ENCODE peak calls at places on chromosomes 11 and 22, in seven cellular contexts. O is PC-3, F is fibroblast of lung, X is neural progenitor cell, R is heart left ventricle, S is adipocyte, T is stomach. D is an unnamed sample. For H3K36me3, the result is how much of the 10 kb centered on the place peaks cover.

GRCh38 chr22:50481440-50482106 is at the start of gene ADM2:
- DNase-seq in X (peak), O (no peak), R (no peak), S (peak), T (peak), F (no peak), D (peak)

GRCh38 chr11:84408946-84409411 is 1122.8 kb upstream of the CCDC90B start:
- DNase-seq in T (no peak), X (peak), O (no peak), F (peak), S (no peak), R (no peak), D (no peak)

GRCh38 chr11:62664405-62665074 is 470 bp downstream of the C11orf98 start:
- DNase-seq in F (peak), X (no peak), O (peak), S (no peak), R (no peak), T (peak), D (peak)

GRCh38 chr11:106091480-106092123 is 14.1 kb downstream of the AASDHPPT start:
- DNase-seq in O (peak), R (no peak), F (peak), T (no peak), X (no peak), S (peak), D (no peak)

GRCh38 chr22:46830001-46830715 is 67.7 kb downstream of the TBC1D22A start:
- DNase-seq in X (no peak), O (peak), T (peak), R (peak), F (peak), S (peak), D (peak)

GRCh38 chr11:62757846-62758788 is 3.3 kb upstream of the POLR2G start:
- DNase-seq in F (no peak), O (no peak), R (no peak), T (no peak), X (no peak), S (no peak), D (no peak)

GRCh38 chr11:72040497-72041363 is 39.6 kb downstream of the NUMA1 start:
- DNase-seq in S (peak), F (peak), X (peak), T (peak), R (peak), O (peak), D (peak)

GRCh38 chr11:12120031-12121008 is 9.9 kb downstream of the MICAL2 start:
- DNase-seq in X (peak), T (no peak), O (no peak), F (no peak), R (no peak), S (no peak), D (no peak)

GRCh38 chr11:63670738-63671321 is 346 bp downstream of the ATL3 start:
- DNase-seq in F (peak), S (peak), O (peak), X (peak), R (peak), T (peak), D (peak)

GRCh38 chr11:86800076-86800955 is at the start of gene PRSS23:
- DNase-seq in F (peak), S (peak), R (peak), X (peak), T (peak), O (peak), D (peak)

GRCh38 chr11:67373916-67374570 is 645 bp upstream of the CLCF1 start:
- DNase-seq in X (peak), O (peak), F (peak), T (peak), S (peak), R (peak), D (peak)

GRCh38 chr11:95507794-95508193 is 276.8 kb upstream of the SESN3 start:
- DNase-seq in X (no peak), O (no peak), F (no peak), S (no peak), T (no peak), R (no peak), D (no peak)

GRCh38 chr11:26841818-26842457 is 120.1 kb upstream of the SLC5A12 start:
- DNase-seq in R (no peak), X (no peak), T (no peak), S (peak), F (peak), O (no peak), D (peak)

GRCh38 chr11:96234866-96235441 is 108.0 kb downstream of the MAML2 start:
- DNase-seq in S (no peak), X (no peak), R (no peak), F (no peak), O (peak), T (no peak), D (no peak)

GRCh38 chr11:111730871-111731591 is 35.2 kb downstream of the PPP2R1B start:
- DNase-seq in T (peak), O (peak), R (peak), S (peak), X (no peak), F (peak), D (peak)

GRCh38 chr11:111734383-111735261 is 31.6 kb downstream of the PPP2R1B start:
- DNase-seq in F (no peak), T (no peak), S (peak), O (no peak), X (no peak), R (no peak), D (no peak)

GRCh38 chr11:111731839-111732238 is 34.4 kb downstream of the PPP2R1B start:
- DNase-seq in S (no peak), T (no peak), O (no peak), F (no peak), X (no peak), R (no peak), D (no peak)

GRCh38 chr11:111733655-111734088 is 32.5 kb downstream of the PPP2R1B start:
- DNase-seq in X (peak), R (peak), O (no peak), S (no peak), T (no peak), F (no peak), D (peak)

GRCh38 chr11:111733009-111733408 is 33.2 kb downstream of the PPP2R1B start:
- DNase-seq in R (peak), X (no peak), O (no peak), T (no peak), F (peak), S (peak), D (peak)
- H3K4me3 ChIP-seq in R (no peak), X (no peak), O (no peak), T (no peak), F (no peak), S (peak), D (no peak)

GRCh38 chr22:20107951-20108756 is 7.8 kb upstream of the RANBP1 start:
- DNase-seq in R (no peak), O (no peak), T (no peak), S (no peak), F (no peak), X (no peak), D (no peak)

GRCh38 chr22:20105456-20106204 is 10.3 kb upstream of the RANBP1 start:
- DNase-seq in O (no peak), F (no peak), T (no peak), S (no peak), R (no peak), X (no peak), D (no peak)

GRCh38 chr22:20107471-20107901 is 8.4 kb upstream of the RANBP1 start:
- DNase-seq in T (no peak), S (no peak), R (no peak), F (no peak), X (no peak), O (no peak), D (no peak)

GRCh38 chr22:20106849-20107237 is 9.1 kb upstream of the RANBP1 start:
- DNase-seq in O (no peak), F (no peak), S (no peak), X (no peak), T (no peak), R (no peak), D (no peak)

DNA sequence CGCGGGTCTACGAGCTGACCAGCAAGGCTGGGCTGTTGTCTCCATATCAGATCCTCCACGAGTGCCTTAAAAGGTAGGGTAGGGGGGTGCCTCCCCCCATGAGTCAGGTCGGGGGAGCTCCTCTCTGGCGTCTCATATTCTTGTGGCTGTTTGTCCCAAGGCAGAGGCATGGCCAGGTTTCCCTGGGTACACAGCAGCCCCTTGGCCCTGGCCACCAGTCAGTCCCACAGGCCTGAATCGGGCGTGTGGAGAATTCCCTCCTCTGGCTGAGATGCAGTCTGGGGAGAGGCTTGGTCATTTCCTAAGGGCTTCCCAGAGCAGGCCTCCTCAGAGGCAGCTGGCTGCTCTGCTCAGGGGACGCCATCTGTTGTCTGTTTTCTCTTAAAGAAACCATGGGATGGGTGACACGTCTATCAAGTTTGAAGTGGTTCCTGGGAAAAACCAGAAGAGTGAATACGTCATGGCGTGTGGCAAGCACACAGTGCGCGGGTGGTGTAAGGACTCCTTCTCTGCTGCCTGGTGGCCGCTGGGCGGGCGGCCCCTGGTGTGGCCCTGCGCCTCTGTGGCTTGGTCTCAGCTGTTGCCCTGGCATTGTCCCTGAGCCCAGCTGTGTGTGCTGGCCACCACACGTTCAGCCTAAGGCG is 9.6 kb upstream of the RANBP1 start:
- DNase-seq in X (no peak), O (no peak), S (no peak), F (no peak), R (no peak), T (no peak), D (no peak)
- H3K36me3 ChIP-seq in X (under half), O (under half), S (half or more), F (half or more), R (half or more), T (half or more), D (half or more)

DNA sequence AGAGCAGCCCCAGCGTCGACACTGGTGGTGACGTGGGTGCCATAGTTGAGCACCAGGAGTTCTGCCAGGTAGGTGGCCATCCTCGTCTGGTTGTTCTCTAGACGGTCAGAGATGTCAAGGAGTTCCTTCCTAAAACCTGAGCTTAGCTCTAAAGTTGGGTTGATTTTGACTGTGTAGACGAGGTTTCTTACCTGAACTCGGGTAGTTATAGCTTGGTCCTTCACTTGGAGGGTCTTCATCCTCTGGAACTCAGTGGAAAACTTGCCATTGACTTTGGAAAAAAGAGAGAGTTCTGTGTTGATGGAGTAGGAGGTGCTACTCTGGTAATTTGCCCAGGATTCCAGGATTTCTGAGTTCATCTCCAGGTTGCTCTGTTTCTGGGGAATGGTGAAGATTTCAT is 505 bp downstream of the MPEG1 start:
- DNase-seq in T (no peak), S (no peak), R (no peak), O (no peak), F (no peak), X (no peak), D (no peak)
- H3K4me3 ChIP-seq in T (no peak), S (no peak), R (no peak), O (no peak), F (no peak), X (no peak), D (no peak)

GRCh38 chr11:65338680-65339079 is 5.0 kb downstream of the DPF2 start:
- DNase-seq in R (no peak), F (no peak), S (no peak), T (no peak), O (no peak), X (no peak), D (no peak)

GRCh38 chr11:65334696-65335295 is 1.1 kb downstream of the DPF2 start:
- DNase-seq in S (peak), R (no peak), F (peak), X (peak), T (no peak), O (no peak), D (no peak)

DNA sequence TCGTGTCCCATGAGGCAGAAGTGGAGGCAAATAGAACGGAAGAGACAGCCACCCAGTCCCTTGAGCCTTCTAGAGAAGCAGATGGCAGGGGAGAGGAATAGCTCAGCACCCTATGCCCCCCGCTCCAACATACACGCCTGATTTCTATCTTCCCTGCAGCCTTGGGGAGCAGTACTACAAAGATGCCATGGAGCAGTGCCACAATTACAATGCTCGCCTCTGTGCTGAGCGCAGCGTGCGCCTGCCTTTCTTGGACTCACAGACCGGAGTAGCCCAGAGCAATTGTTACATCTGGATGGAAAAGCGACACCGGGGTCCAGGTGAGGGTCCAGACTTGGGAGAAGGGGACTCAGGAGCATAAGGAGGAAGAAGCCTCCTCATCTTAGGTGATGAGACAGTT is 6.6 kb downstream of the DPF2 start:
- DNase-seq in T (no peak), X (no peak), R (no peak), S (no peak), F (no peak), O (no peak), D (no peak)
- H3K36me3 ChIP-seq in T (half or more), X (under half), R (half or more), S (half or more), F (under half), O (under half), D (half or more)

DNA sequence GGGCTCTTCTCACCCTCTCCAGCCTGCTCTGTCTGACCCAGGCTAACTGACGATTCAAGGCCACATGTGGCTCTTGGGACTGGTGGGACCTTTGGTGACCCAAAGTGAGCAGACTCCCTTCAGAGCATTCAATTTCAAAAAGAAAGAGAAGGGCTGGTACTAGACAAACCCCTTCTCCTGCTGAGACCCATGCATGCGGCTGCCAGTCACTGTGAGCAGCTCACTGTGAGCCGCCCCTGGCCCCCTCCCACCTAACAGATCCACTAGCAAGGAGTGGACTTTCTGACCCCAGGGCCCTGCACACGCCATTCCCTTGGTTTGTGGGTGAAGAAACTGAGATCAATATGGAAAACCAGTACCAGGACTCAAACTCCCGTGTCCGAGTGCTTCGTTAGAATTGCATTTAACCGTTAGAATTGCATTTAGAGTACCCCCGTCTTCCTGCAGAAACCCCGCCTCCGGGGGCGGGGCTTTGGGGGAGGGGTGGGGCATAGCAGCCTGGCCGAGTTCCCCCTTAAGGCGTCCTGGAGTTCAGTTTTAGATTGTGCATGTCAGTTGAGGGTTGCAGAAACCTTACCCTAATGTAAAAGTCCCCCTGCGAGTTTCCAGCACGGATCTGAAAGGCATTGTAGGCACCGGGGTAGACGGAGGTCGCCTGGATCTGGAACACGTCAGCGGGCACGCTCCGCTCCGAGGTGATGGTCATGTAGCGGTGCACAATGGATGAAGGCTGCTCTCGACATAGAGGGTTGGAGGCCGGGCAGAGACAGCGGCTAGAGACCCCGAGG is 5.1 kb downstream of the EFEMP2 start:
- DNase-seq in S (no peak), T (no peak), X (peak), R (no peak), F (no peak), O (no peak), D (no peak)
- H3K4me3 ChIP-seq in S (no peak), T (no peak), X (peak), R (no peak), F (no peak), O (no peak), D (no peak)